ENCODE peak calls at places on chromosomes 12 and 14, in four cellular contexts. One of them, this sample, is unnamed.

GRCh38 chr14:36254020-36254614 is 66.3 kb downstream of the MBIP start:
- DNase-seq in esophagus muscularis mucosa: no peak
- DNase-seq in GM23338: peak
- DNase-seq in sigmoid colon: no peak
- DNase-seq in this sample: no peak

GRCh38 chr14:56378474-56378873 is 201.1 kb upstream of the TMEM260 start:
- DNase-seq in esophagus muscularis mucosa: no peak
- DNase-seq in GM23338: no peak
- DNase-seq in sigmoid colon: no peak
- DNase-seq in this sample: no peak

GRCh38 chr14:63076476-63076875 is 31.2 kb upstream of the KCNH5 start:
- DNase-seq in esophagus muscularis mucosa: no peak
- DNase-seq in GM23338: no peak
- DNase-seq in sigmoid colon: no peak
- DNase-seq in this sample: no peak

GRCh38 chr14:90508536-90509254 is 111.9 kb downstream of the CALM1 start:
- DNase-seq in esophagus muscularis mucosa: no peak
- DNase-seq in GM23338: no peak
- DNase-seq in sigmoid colon: no peak
- DNase-seq in this sample: no peak

GRCh38 chr12:116196752-116197718 is 80.5 kb downstream of the MED13L start:
- DNase-seq in esophagus muscularis mucosa: no peak
- DNase-seq in GM23338: no peak
- DNase-seq in sigmoid colon: no peak
- DNase-seq in this sample: no peak

GRCh38 chr12:123269980-123270379 is 1.7 kb downstream of the CDK2AP1 start:
- DNase-seq in esophagus muscularis mucosa: no peak
- DNase-seq in GM23338: peak
- DNase-seq in sigmoid colon: no peak
- DNase-seq in this sample: no peak

GRCh38 chr14:42980419-42980818 is 1373.7 kb downstream of the LRFN5 start:
- DNase-seq in esophagus muscularis mucosa: no peak
- DNase-seq in GM23338: peak
- DNase-seq in sigmoid colon: no peak
- DNase-seq in this sample: no peak

GRCh38 chr12:109291531-109292341 is 17.3 kb downstream of the FOXN4 start:
- DNase-seq in esophagus muscularis mucosa: no peak
- DNase-seq in GM23338: peak
- DNase-seq in sigmoid colon: peak
- DNase-seq in this sample: no peak

GRCh38 chr12:50251619-50252300 is 31.6 kb downstream of the LIMA1 start:
- DNase-seq in esophagus muscularis mucosa: no peak
- DNase-seq in GM23338: no peak
- DNase-seq in sigmoid colon: no peak
- DNase-seq in this sample: no peak

DNA sequence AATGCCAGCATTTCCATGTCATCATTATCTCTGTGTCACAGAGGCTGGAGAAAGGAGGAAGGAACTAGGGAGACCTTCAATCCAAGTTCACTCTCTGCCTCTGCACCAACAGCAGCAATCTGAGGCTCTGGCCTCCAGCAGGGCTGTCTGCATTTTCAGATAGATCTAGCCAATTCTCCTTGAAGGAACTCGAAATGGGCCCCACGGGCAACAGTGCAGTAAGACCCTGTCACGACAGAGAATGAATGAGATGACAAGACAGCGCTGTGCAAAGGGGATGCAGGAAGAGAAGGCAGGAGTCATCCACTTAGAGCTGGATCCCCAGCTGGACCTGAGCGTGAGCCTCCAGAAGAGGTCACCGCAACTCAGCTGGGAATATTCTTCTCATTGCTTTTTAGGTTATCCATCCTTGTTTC is 183.7 kb upstream of the GZMB start:
- DNase-seq in esophagus muscularis mucosa: peak
- DNase-seq in GM23338: peak
- DNase-seq in sigmoid colon: no peak
- DNase-seq in this sample: no peak
- H3K4me3 ChIP-seq in esophagus muscularis mucosa: no peak
- H3K4me3 ChIP-seq in GM23338: no peak
- H3K4me3 ChIP-seq in sigmoid colon: no peak
- H3K4me3 ChIP-seq in this sample: no peak

GRCh38 chr14:64541971-64542838 is 1.7 kb downstream of the HSPA2 start:
- DNase-seq in esophagus muscularis mucosa: no peak
- DNase-seq in GM23338: peak
- DNase-seq in sigmoid colon: peak
- DNase-seq in this sample: no peak
- TF ChIP-seq POLR2AphosphoS5 in esophagus muscularis mucosa: no peak
- TF ChIP-seq POLR2AphosphoS5 in GM23338: no peak
- TF ChIP-seq POLR2AphosphoS5 in sigmoid colon: no peak
- TF ChIP-seq POLR2AphosphoS5 in this sample: no peak

DNA sequence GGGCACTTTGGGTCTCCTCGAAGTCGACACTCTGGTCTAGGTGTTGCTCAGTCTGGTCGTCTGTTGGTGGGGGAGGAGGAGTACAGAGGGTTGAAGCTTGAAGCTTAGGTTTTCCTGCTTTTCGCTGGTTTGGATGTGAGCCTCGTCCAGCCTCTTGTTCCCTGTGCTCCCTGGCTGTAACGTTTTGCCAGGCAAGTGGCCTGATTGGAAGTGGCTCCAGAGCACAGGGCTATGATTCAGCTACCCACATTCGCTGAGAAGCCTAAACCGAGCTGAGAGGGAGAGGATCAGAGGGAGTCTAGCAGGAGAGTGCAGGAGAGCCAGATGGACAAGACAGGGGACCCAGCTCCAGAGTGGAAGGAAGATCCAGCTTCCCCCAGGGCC is 6.1 kb downstream of the HOXC10 start:
- DNase-seq in esophagus muscularis mucosa: no peak
- DNase-seq in GM23338: no peak
- DNase-seq in sigmoid colon: no peak
- DNase-seq in this sample: no peak
- H3K4me3 ChIP-seq in esophagus muscularis mucosa: no peak
- H3K4me3 ChIP-seq in GM23338: no peak
- H3K4me3 ChIP-seq in sigmoid colon: no peak
- H3K4me3 ChIP-seq in this sample: no peak

GRCh38 chr12:119005832-119006360 is 24.6 kb downstream of the SRRM4 start:
- DNase-seq in esophagus muscularis mucosa: no peak
- DNase-seq in GM23338: no peak
- DNase-seq in sigmoid colon: no peak
- DNase-seq in this sample: no peak
- TF ChIP-seq POLR2AphosphoS5 in esophagus muscularis mucosa: no peak
- TF ChIP-seq POLR2AphosphoS5 in GM23338: no peak
- TF ChIP-seq POLR2AphosphoS5 in sigmoid colon: no peak
- TF ChIP-seq POLR2AphosphoS5 in this sample: no peak

GRCh38 chr14:73612339-73613045 is at the start of gene ACOT6:
- DNase-seq in esophagus muscularis mucosa: peak
- DNase-seq in GM23338: peak
- DNase-seq in sigmoid colon: peak
- DNase-seq in this sample: no peak
- H3K4me3 ChIP-seq in esophagus muscularis mucosa: peak
- H3K4me3 ChIP-seq in GM23338: peak
- H3K4me3 ChIP-seq in sigmoid colon: peak
- H3K4me3 ChIP-seq in this sample: peak

GRCh38 chr12:71160585-71160984 is 2.8 kb upstream of the TSPAN8 start:
- DNase-seq in esophagus muscularis mucosa: no peak
- DNase-seq in GM23338: no peak
- DNase-seq in sigmoid colon: no peak
- DNase-seq in this sample: no peak

GRCh38 chr12:71159260-71159659 is 1.5 kb upstream of the TSPAN8 start:
- DNase-seq in esophagus muscularis mucosa: no peak
- DNase-seq in GM23338: no peak
- DNase-seq in sigmoid colon: no peak
- DNase-seq in this sample: no peak

GRCh38 chr12:71162832-71163711 is 5.3 kb upstream of the TSPAN8 start:
- DNase-seq in esophagus muscularis mucosa: no peak
- DNase-seq in GM23338: no peak
- DNase-seq in sigmoid colon: no peak
- DNase-seq in this sample: no peak

GRCh38 chr12:71164166-71164876 is 6.5 kb upstream of the TSPAN8 start:
- DNase-seq in esophagus muscularis mucosa: no peak
- DNase-seq in GM23338: no peak
- DNase-seq in sigmoid colon: no peak
- DNase-seq in this sample: no peak

GRCh38 chr12:71161575-71161974 is 3.8 kb upstream of the TSPAN8 start:
- DNase-seq in esophagus muscularis mucosa: no peak
- DNase-seq in GM23338: no peak
- DNase-seq in sigmoid colon: no peak
- DNase-seq in this sample: no peak
- TF ChIP-seq POLR2AphosphoS5 in esophagus muscularis mucosa: no peak
- TF ChIP-seq POLR2AphosphoS5 in GM23338: no peak
- TF ChIP-seq POLR2AphosphoS5 in sigmoid colon: no peak
- TF ChIP-seq POLR2AphosphoS5 in this sample: no peak